ENCODE peak calls at places on chromosome 15, in nine cellular contexts. T is NCI-H345; O is dorsolateral prefrontal cortex; U is NCI-H1092; M is anterior cingulate cortex; A is activated CD4-positive, alpha-beta T cell treated with anti-CD3 and anti-CD28 coated beads for 24 hours; Q is effector CD4-positive, alpha-beta T cell; Z is fibroblast of the conjunctiva; D is activated naive CD4-positive, alpha-beta T cell treated with Interleukin-2 at 50 U/mL for 16 hours. E is an unnamed sample.

GRCh38 chr15:89837134-89837829 is 22.6 kb upstream of the ANPEP start:
- DNase-seq in T (no peak), O (peak), U (no peak), M (no peak), A (no peak), Q (no peak), Z (no peak), D (no peak), E (no peak)

GRCh38 chr15:92020207-92020606 is 166.7 kb downstream of the SLCO3A1 start:
- DNase-seq in T (no peak), O (no peak), U (no peak), M (no peak), A (no peak), Q (no peak), Z (no peak), D (no peak), E (no peak)

GRCh38 chr15:91589360-91589759 is 264.1 kb upstream of the SLCO3A1 start:
- DNase-seq in T (no peak), O (no peak), U (no peak), M (no peak), A (no peak), Q (no peak), Z (no peak), D (peak), E (no peak)

GRCh38 chr15:38702178-38702912 is 137.7 kb upstream of the RASGRP1 start:
- DNase-seq in T (peak), O (no peak), U (no peak), M (no peak), A (no peak), Q (no peak), Z (no peak), D (no peak), E (peak)

GRCh38 chr15:57146394-57147140 is 228.1 kb downstream of the TCF12 start:
- DNase-seq in T (peak), O (no peak), U (peak), M (no peak), A (no peak), Q (no peak), Z (peak), D (no peak), E (no peak)

GRCh38 chr15:64507293-64507802 is 47.0 kb downstream of the ZNF609 start:
- DNase-seq in T (no peak), O (peak), U (no peak), M (peak), A (peak), Q (no peak), Z (no peak), D (peak), E (no peak)

GRCh38 chr15:25890532-25890931 is 27.4 kb upstream of the ATP10A start:
- DNase-seq in T (no peak), O (peak), U (no peak), M (no peak), A (no peak), Q (no peak), Z (no peak), D (no peak), E (no peak)

GRCh38 chr15:82294061-82294690 is 31.6 kb downstream of the SAXO2 start:
- DNase-seq in T (peak), O (no peak), U (no peak), M (no peak), A (no peak), Q (no peak), Z (no peak), D (no peak), E (no peak)

GRCh38 chr15:71809346-71809745 is 1.0 kb upstream of the NR2E3 start:
- DNase-seq in T (no peak), O (no peak), U (no peak), M (no peak), A (no peak), Q (no peak), Z (no peak), D (no peak), E (no peak)

GRCh38 chr15:89401636-89402252 is 67.1 kb upstream of the POLG start:
- DNase-seq in T (no peak), O (peak), U (no peak), M (no peak), A (no peak), Q (no peak), Z (no peak), D (no peak), E (no peak)

GRCh38 chr15:66617137-66618090 is 51.6 kb upstream of the LCTL start:
- DNase-seq in T (no peak), O (peak), U (no peak), M (peak), A (no peak), Q (no peak), Z (peak), D (no peak), E (peak)

GRCh38 chr15:45831787-45832186 is 197.0 kb downstream of the SQOR start:
- DNase-seq in T (no peak), O (no peak), U (no peak), M (no peak), A (no peak), Q (no peak), Z (no peak), D (no peak), E (no peak)

GRCh38 chr15:101438482-101439284 is 50.8 kb downstream of the PCSK6 start:
- DNase-seq in T (peak), O (no peak), U (no peak), M (no peak), A (no peak), Q (no peak), Z (no peak), D (no peak), E (peak)

GRCh38 chr15:85523530-85523929 is 143.1 kb downstream of the AKAP13 start:
- DNase-seq in T (no peak), O (no peak), U (no peak), M (no peak), A (no peak), Q (no peak), Z (no peak), D (no peak), E (no peak)

GRCh38 chr15:66767370-66767769 is 65.3 kb downstream of the SMAD6 start:
- DNase-seq in T (no peak), O (peak), U (no peak), M (no peak), A (no peak), Q (no peak), Z (no peak), D (no peak), E (no peak)

GRCh38 chr15:98650871-98651481 is 2.6 kb downstream of the IGF1R start:
- DNase-seq in T (no peak), O (no peak), U (no peak), M (no peak), A (no peak), Q (no peak), Z (no peak), D (peak), E (no peak)

GRCh38 chr15:52557242-52557641 is 11.6 kb downstream of the ARPP19 start:
- DNase-seq in T (no peak), O (no peak), U (no peak), M (no peak), A (no peak), Q (no peak), Z (no peak), D (no peak), E (no peak)

GRCh38 chr15:67548862-67549651 is 6.6 kb downstream of the MAP2K5 start:
- DNase-seq in T (peak), O (peak), U (peak), M (peak), A (no peak), Q (no peak), Z (no peak), D (no peak), E (no peak)

GRCh38 chr15:89227425-89227824 is 6.0 kb upstream of the RLBP1 start:
- DNase-seq in T (no peak), O (no peak), U (no peak), M (no peak), A (no peak), Q (no peak), Z (no peak), D (no peak), E (no peak)

GRCh38 chr15:37764733-37765191 is 169.7 kb upstream of the TMCO5A start:
- DNase-seq in T (peak), O (no peak), U (peak), M (no peak), A (peak), Q (no peak), Z (peak), D (peak), E (peak)

E was measured in left lobe of liver.